ENCODE peak calls at places on chromosomes 5 and 9, in ten cellular contexts. O is HuH-7, E is stomach, Q is foreskin fibroblast, W is iPS DF 6.9, P is NCI-H2029 treated with DMSO at 0.1 percent for 48 hours, F is GM06990, Y is right atrium auricular region, K is cardiac septum, R is EL. X is an unnamed sample.

GRCh38 chr5:95711501-95712346 is 19.4 kb upstream of the RHOBTB3 start:
- DNase-seq in O (no peak), E (no peak), Q (no peak), W (no peak), P (no peak), F (no peak), Y (no peak), K (no peak), R (no peak), X (no peak)

GRCh38 chr5:127987354-127988148 is 96.0 kb upstream of the SLC12A2 start:
- DNase-seq in O (no peak), E (no peak), Q (peak), W (no peak), P (no peak), F (no peak), Y (no peak), K (no peak), R (peak), X (no peak)

GRCh38 chr9:34554211-34555001 is 31.6 kb upstream of the ENHO start:
- DNase-seq in O (no peak), E (no peak), Q (no peak), W (no peak), P (no peak), F (no peak), Y (no peak), K (peak), R (no peak), X (no peak)

GRCh38 chr9:133680250-133680975 is 44.2 kb downstream of the DBH start:
- DNase-seq in O (no peak), E (no peak), Q (no peak), W (no peak), P (no peak), F (no peak), Y (no peak), K (no peak), R (no peak), X (no peak)

GRCh38 chr9:88949425-88949824 is 41.8 kb upstream of the S1PR3 start:
- DNase-seq in O (no peak), E (peak), Q (peak), W (no peak), P (peak), F (no peak), Y (no peak), K (no peak), R (no peak), X (no peak)

GRCh38 chr5:143153332-143154119 is 250.0 kb downstream of the NR3C1 start:
- DNase-seq in O (no peak), E (peak), Q (peak), W (no peak), P (peak), F (no peak), Y (peak), K (no peak), R (peak), X (no peak)

GRCh38 chr5:40813698-40814281 is 15.6 kb upstream of the PRKAA1 start:
- DNase-seq in O (no peak), E (no peak), Q (no peak), W (no peak), P (no peak), F (no peak), Y (no peak), K (no peak), R (no peak), X (no peak)

GRCh38 chr5:127833999-127834953 is 131.1 kb downstream of the CCDC192 start:
- DNase-seq in O (no peak), E (no peak), Q (peak), W (no peak), P (no peak), F (no peak), Y (no peak), K (no peak), R (no peak), X (no peak)

GRCh38 chr9:36029765-36030528 is 6.8 kb upstream of the RECK start:
- DNase-seq in O (no peak), E (no peak), Q (peak), W (no peak), P (no peak), F (no peak), Y (no peak), K (no peak), R (peak), X (no peak)

GRCh38 chr5:150184990-150185952 is 4.6 kb upstream of the SLC6A7 start:
- DNase-seq in O (peak), E (peak), Q (no peak), W (no peak), P (no peak), F (no peak), Y (no peak), K (no peak), R (no peak), X (no peak)

GRCh38 chr9:126521089-126521488 is 92.6 kb upstream of the LMX1B start:
- DNase-seq in O (no peak), E (no peak), Q (no peak), W (no peak), P (no peak), F (no peak), Y (no peak), K (no peak), R (no peak), X (no peak)

GRCh38 chr9:93182572-93182971 is 1.4 kb upstream of the WNK2 start:
- DNase-seq in O (no peak), E (peak), Q (no peak), W (no peak), P (no peak), F (no peak), Y (no peak), K (no peak), R (no peak), X (no peak)

GRCh38 chr5:83378624-83379259 is 92.8 kb upstream of the VCAN start:
- DNase-seq in O (no peak), E (no peak), Q (no peak), W (no peak), P (no peak), F (no peak), Y (no peak), K (no peak), R (no peak), X (no peak)

X was measured in GM13977.